ENCODE peak calls at places on chromosomes 3 and 15, in ten cellular contexts. N is adrenal gland; C is type B pancreatic cell; R is GM12865; A is cardiac fibroblast; K is CD4-positive, alpha-beta T cell; H is tibial nerve; E is natural killer cell; W is tibial artery; T is heart left ventricle. I is an unnamed sample.

GRCh38 chr3:144743325-144743724 is 771.7 kb downstream of the DIPK2A start:
- DNase-seq in R (no peak), N (no peak), W (no peak), A (no peak), T (no peak), C (no peak), K (no peak), E (no peak), H (no peak), I (no peak)

GRCh38 chr3:176798680-176799079 is 398.6 kb downstream of the TBL1XR1 start:
- DNase-seq in K (no peak), N (no peak), A (no peak), E (no peak), W (no peak), C (no peak), H (no peak), R (no peak), T (no peak), I (no peak)

GRCh38 chr3:38627956-38628355 is 21.5 kb downstream of the SCN5A start:
- DNase-seq in W (no peak), H (no peak), T (no peak), K (no peak), E (no peak), A (no peak), C (no peak), R (peak; percentile 30), N (no peak), I (peak; percentile 42)

GRCh38 chr15:42273900-42274692 is 863 bp upstream of the TMEM87A start:
- DNase-seq in W (peak; percentile 82), R (peak; percentile 79), T (peak; percentile 70), C (no peak), N (peak; percentile 72), H (peak; percentile 43), A (peak; percentile 63), K (peak; percentile 53), E (peak; percentile 43), I (peak; percentile 33)

GRCh38 chr3:58025824-58026579 is 17.8 kb downstream of the FLNB start:
- DNase-seq in W (no peak), N (peak; percentile 60), T (peak; percentile 57), K (no peak), A (peak; percentile 71), C (no peak), H (no peak), E (no peak), R (no peak), I (no peak)

GRCh38 chr3:98596902-98597500 is 3.6 kb upstream of the CPOX start:
- DNase-seq in R (peak; percentile 67), H (no peak), K (no peak), W (no peak), T (no peak), E (no peak), C (no peak), A (peak; percentile 48), N (no peak), I (no peak)

GRCh38 chr3:29721789-29722188 is 440.9 kb downstream of the RBMS3 start:
- DNase-seq in C (no peak), H (no peak), N (no peak), W (no peak), R (no peak), A (peak; percentile 24), T (no peak), E (no peak), K (no peak), I (no peak)

GRCh38 chr15:35271371-35272043 is 186.4 kb upstream of the NANOGP8 start:
- DNase-seq in T (no peak), A (no peak), C (no peak), K (no peak), H (no peak), R (no peak), W (no peak), N (no peak), E (no peak), I (no peak)

GRCh38 chr3:150901793-150902192 is 3.4 kb downstream of the MINDY4B start:
- DNase-seq in T (no peak), R (no peak), W (no peak), K (no peak), E (no peak), N (no peak), A (no peak), H (no peak), C (no peak), I (no peak)

GRCh38 chr3:175316799-175317198 is 457.7 kb downstream of the NAALADL2 start:
- DNase-seq in N (no peak), T (no peak), E (no peak), A (no peak), K (no peak), W (no peak), C (no peak), R (no peak), H (no peak), I (no peak)

GRCh38 chr15:58761010-58761388 is 10.1 kb upstream of the MINDY2 start:
- DNase-seq in H (no peak), A (no peak), K (peak; percentile 8), R (no peak), C (no peak), T (no peak), W (no peak), E (no peak), N (no peak), I (no peak)

GRCh38 chr3:18044191-18044590 is 301.8 kb upstream of the TBC1D5 start:
- DNase-seq in K (no peak), E (no peak), H (no peak), T (no peak), W (no peak), N (no peak), A (no peak), C (no peak), R (no peak), I (no peak)

GRCh38 chr3:5095879-5096278 is 26.2 kb upstream of the ARL8B start:
- DNase-seq in E (no peak), H (no peak), T (peak; percentile 65), W (no peak), C (peak; percentile 76), R (no peak), A (peak; percentile 58), N (peak; percentile 6), K (no peak), I (no peak)

GRCh38 chr3:57942366-57942765 is 65.9 kb upstream of the FLNB start:
- DNase-seq in N (no peak), E (no peak), H (no peak), T (no peak), C (no peak), A (no peak), R (no peak), K (no peak), W (no peak), I (no peak)

GRCh38 chr15:74157868-74158827 is 15.4 kb upstream of the ISLR start:
- DNase-seq in N (no peak), K (no peak), A (no peak), E (no peak), W (no peak), C (no peak), H (no peak), T (no peak), R (peak; percentile 41), I (no peak)

GRCh38 chr15:35486296-35486695 is 59.7 kb downstream of the DPH6 start:
- DNase-seq in W (no peak), C (no peak), H (no peak), E (no peak), K (no peak), A (no peak), N (no peak), T (no peak), R (no peak), I (no peak)

GRCh38 chr15:29092376-29093064 is 177.1 kb downstream of the NSMCE3 start:
- DNase-seq in R (no peak), C (no peak), A (no peak), N (no peak), K (no peak), W (no peak), H (no peak), E (no peak), T (no peak), I (no peak)

GRCh38 chr3:127090218-127091160 is 102.4 kb upstream of the PRR23E start:
- DNase-seq in E (no peak), W (no peak), C (no peak), A (no peak), K (no peak), R (no peak), N (no peak), H (no peak), T (no peak), I (no peak)
- TF ChIP-seq CTCF in E (no peak), W (no peak), C (no peak), A (no peak), K (no peak), R (no peak), N (no peak), H (no peak), T (no peak), I (no peak)

DNA sequence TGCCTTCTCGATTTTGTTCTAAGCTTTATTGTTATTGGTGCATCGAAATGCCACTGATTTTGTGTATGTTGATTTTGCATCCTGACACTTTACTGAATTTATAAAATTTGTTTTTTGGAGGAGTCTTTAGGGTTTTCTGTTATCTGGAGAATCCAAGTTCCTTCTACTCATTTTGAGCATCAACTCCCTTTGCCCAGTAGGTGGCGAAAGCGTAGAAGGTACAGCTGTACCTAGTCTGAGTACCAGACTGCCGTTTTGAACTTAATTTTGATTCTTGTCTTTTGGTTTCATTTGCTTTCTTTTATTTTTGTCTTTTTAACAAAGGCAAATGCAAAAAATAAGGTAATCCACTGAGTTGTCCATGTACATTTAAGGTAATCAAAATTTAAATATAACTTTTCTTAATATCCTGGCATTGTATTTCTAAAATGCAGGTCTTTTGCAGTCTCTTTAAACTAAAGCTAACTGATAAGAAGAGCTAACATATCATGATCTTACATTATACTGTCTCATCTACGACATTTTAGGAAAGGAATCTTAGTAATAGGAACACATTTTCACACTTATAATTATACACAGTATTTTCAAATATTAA is 71.6 kb downstream of the SYNPR start:
- DNase-seq in E (no peak), T (peak; percentile 29), W (no peak), C (no peak), A (peak; percentile 77), H (no peak), R (peak; percentile 64), N (peak; percentile 77), K (no peak), I (peak; percentile 34)
- TF ChIP-seq CTCF in E (peak; percentile 45), T (peak; percentile 54), W (peak; percentile 62), C (peak; percentile 96), A (peak; percentile 86), H (peak; percentile 54), R (peak; percentile 67), N (peak; percentile 80), K (peak; percentile 24), I (peak; percentile 12)

GRCh38 chr3:7964899-7965298 is 536.7 kb upstream of the LMCD1 start:
- DNase-seq in C (no peak), A (no peak), H (no peak), E (no peak), W (no peak), K (no peak), T (no peak), R (no peak), N (no peak), I (no peak)
- TF ChIP-seq CTCF in C (peak; percentile 21), A (no peak), H (no peak), E (no peak), W (no peak), K (peak; percentile 18), T (no peak), R (no peak), N (no peak), I (no peak)

DNA sequence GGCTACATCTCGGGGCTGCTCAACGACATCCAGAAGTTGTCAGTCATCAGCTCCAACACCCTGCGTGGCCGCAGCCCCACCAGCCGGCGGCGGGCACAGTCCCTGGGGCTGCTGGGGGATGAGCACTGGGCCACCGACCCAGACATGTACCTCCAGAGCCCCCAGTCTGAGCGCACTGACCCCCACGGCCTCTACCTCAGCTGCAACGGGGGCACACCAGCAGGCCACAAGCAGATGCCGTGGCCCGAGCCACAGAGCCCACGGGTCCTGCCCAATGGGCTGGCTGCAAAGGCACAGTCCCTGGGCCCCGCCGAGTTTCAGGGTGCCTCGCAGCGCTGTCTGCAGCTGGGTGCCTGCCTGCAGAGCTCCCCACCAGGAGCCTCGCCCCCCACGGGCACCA is 17.0 kb downstream of the ANKRD63 start:
- DNase-seq in A (no peak), N (no peak), R (no peak), T (no peak), H (no peak), E (no peak), W (no peak), C (no peak), K (no peak), I (no peak)
- TF ChIP-seq CTCF in A (no peak), N (no peak), R (no peak), T (no peak), H (no peak), E (no peak), W (no peak), C (no peak), K (no peak), I (no peak)

I was measured in GM20000.